ENCODE peak calls at places on chromosome 13, in six cellular contexts. U is endothelial cell, E is NCI-H774, O is T-helper 2 cell, Z is epithelial cell of proximal tubule, V is ELF-1. R is an unnamed sample.

GRCh38 chr13:94542917-94543316 is 53.0 kb downstream of the TGDS start:
- DNase-seq in U (no peak), E (no peak), O (no peak), Z (no peak), V (no peak), R (no peak)

GRCh38 chr13:44218501-44219240 is 155.0 kb upstream of the SERP2 start:
- DNase-seq in U (no peak), E (peak), O (no peak), Z (no peak), V (no peak), R (no peak)

GRCh38 chr13:103006706-103007426 is 59.4 kb downstream of the SLC10A2 start:
- DNase-seq in U (no peak), E (no peak), O (no peak), Z (no peak), V (no peak), R (no peak)

GRCh38 chr13:75432045-75432444 is 49.9 kb downstream of the TBC1D4 start:
- DNase-seq in U (no peak), E (no peak), O (no peak), Z (no peak), V (no peak), R (peak)

GRCh38 chr13:111905609-111905945 is 161.4 kb upstream of the SOX1 start:
- DNase-seq in U (no peak), E (no peak), O (no peak), Z (no peak), V (no peak), R (no peak)

GRCh38 chr13:114315074-114315785 is 927 bp downstream of the CHAMP1 start:
- DNase-seq in U (no peak), E (no peak), O (peak), Z (no peak), V (no peak), R (no peak)

GRCh38 chr13:112815871-112816270 is 126.0 kb downstream of the ATP11A start:
- DNase-seq in U (no peak), E (no peak), O (no peak), Z (no peak), V (no peak), R (no peak)

GRCh38 chr13:94233401-94233800 is 246.1 kb downstream of the DCT start:
- DNase-seq in U (no peak), E (no peak), O (no peak), Z (peak), V (no peak), R (no peak)

GRCh38 chr13:111216166-111216960 is 101.3 kb downstream of the ARHGEF7 start:
- DNase-seq in U (no peak), E (peak), O (no peak), Z (no peak), V (peak), R (peak)

GRCh38 chr13:95552208-95552538 is 347 bp upstream of the CLDN10 start:
- DNase-seq in U (no peak), E (no peak), O (no peak), Z (no peak), V (no peak), R (no peak)

GRCh38 chr13:94063096-94063495 is 416.4 kb downstream of the DCT start:
- DNase-seq in U (no peak), E (no peak), O (no peak), Z (no peak), V (no peak), R (no peak)

GRCh38 chr13:26718146-26718545 is 42.4 kb downstream of the GPR12 start:
- DNase-seq in U (no peak), E (no peak), O (no peak), Z (no peak), V (no peak), R (no peak)

GRCh38 chr13:109348514-109349340 is 437.7 kb downstream of the IRS2 start:
- DNase-seq in U (no peak), E (no peak), O (no peak), Z (no peak), V (no peak), R (no peak)

GRCh38 chr13:33256148-33256547 is 29.4 kb downstream of the STARD13 start:
- DNase-seq in U (no peak), E (no peak), O (no peak), Z (no peak), V (no peak), R (no peak)

GRCh38 chr13:108621421-108621820 is 8.0 kb upstream of the MYO16 start:
- DNase-seq in U (no peak), E (no peak), O (no peak), Z (no peak), V (no peak), R (no peak)

GRCh38 chr13:44188257-44188656 is 185.4 kb upstream of the SERP2 start:
- DNase-seq in U (no peak), E (no peak), O (no peak), Z (peak), V (no peak), R (peak)

GRCh38 chr13:41222259-41222852 is 28.0 kb upstream of the KBTBD7 start:
- DNase-seq in U (peak), E (peak), O (peak), Z (peak), V (peak), R (peak)

R was measured in mesendoderm.